ENCODE peak calls at places on chromosomes 6 and 20, in five cellular contexts. X, G, R, F and Q are unnamed samples.

GRCh38 chr20:24950836-24951525 is 1.9 kb downstream of the CST7 start:
- ATAC-seq in G (no peak), F (peak; percentile 12), X (peak; percentile 29), R (no peak), Q (no peak)

GRCh38 chr6:43788305-43788704 is 18.3 kb downstream of the VEGFA start:
- ATAC-seq in F (no peak), X (no peak), R (no peak), G (no peak), Q (no peak)

GRCh38 chr6:168715643-168716481 is 274.9 kb downstream of the SMOC2 start:
- ATAC-seq in F (no peak), G (no peak), X (peak; percentile 46), R (no peak), Q (no peak)

GRCh38 chr6:90286884-90287488 is 9.7 kb downstream of the BACH2 start:
- ATAC-seq in G (peak; percentile 89), R (no peak), F (peak; percentile 84), X (peak; percentile 64), Q (no peak)

GRCh38 chr6:152261179-152261578 is 376.0 kb downstream of the SYNE1 start:
- ATAC-seq in G (no peak), F (no peak), R (peak; percentile 28), X (no peak), Q (peak; percentile 56)

GRCh38 chr20:3808141-3808479 is 12.0 kb downstream of the CDC25B start:
- ATAC-seq in X (peak; percentile 75), G (no peak), R (peak; percentile 46), F (peak; percentile 49), Q (peak; percentile 43)

GRCh38 chr20:63657260-63657936 is 714 bp upstream of the RTEL1 start:
- ATAC-seq in G (peak; percentile 22), R (no peak), F (peak; percentile 5), X (no peak), Q (no peak)

GRCh38 chr6:110181131-110182027 is 1.2 kb downstream of the CDC40 start:
- ATAC-seq in R (no peak), G (peak; percentile 10), X (no peak), F (no peak), Q (no peak)

GRCh38 chr20:19095762-19096161 is 116.7 kb upstream of the SLC24A3 start:
- ATAC-seq in F (peak; percentile 60), R (no peak), G (no peak), X (peak; percentile 44), Q (no peak)

GRCh38 chr20:49207071-49207470 is 12.1 kb upstream of the DDX27 start:
- ATAC-seq in F (peak; percentile 98), R (no peak), X (peak; percentile 73), G (peak; percentile 85), Q (no peak)

GRCh38 chr6:128216917-128217316 is 303.5 kb downstream of the PTPRK start:
- ATAC-seq in X (no peak), F (no peak), G (no peak), R (no peak), Q (no peak)

GRCh38 chr6:5684320-5684719 is 322.4 kb downstream of the NRN1 start:
- ATAC-seq in R (no peak), G (no peak), X (no peak), F (no peak), Q (no peak)

GRCh38 chr20:51460163-51460562 is 82.4 kb downstream of the NFATC2 start:
- ATAC-seq in R (no peak), F (no peak), G (no peak), X (no peak), Q (no peak)

GRCh38 chr6:20426177-20427082 is 24.8 kb downstream of the E2F3 start:
- ATAC-seq in F (peak; percentile 30), R (no peak), X (no peak), G (peak; percentile 60), Q (no peak)

GRCh38 chr6:147285087-147285855 is 81.1 kb downstream of the STXBP5 start:
- ATAC-seq in F (peak; percentile 65), X (peak; percentile 58), G (peak; percentile 75), R (peak; percentile 55), Q (peak; percentile 31)

GRCh38 chr6:111864138-111865048 is 8.9 kb downstream of the FYN start:
- ATAC-seq in F (no peak), X (no peak), R (no peak), G (no peak), Q (no peak)

GRCh38 chr6:21220271-21220987 is 373.1 kb upstream of the SOX4 start:
- ATAC-seq in X (no peak), G (no peak), F (no peak), R (no peak), Q (no peak)

GRCh38 chr6:48037946-48038345 is 73.1 kb downstream of the PTCHD4 start:
- ATAC-seq in G (no peak), F (no peak), R (peak; percentile 62), X (no peak), Q (no peak)

GRCh38 chr6:138528137-138528536 is 28.8 kb upstream of the NHSL1 start:
- ATAC-seq in X (no peak), R (no peak), G (no peak), F (no peak), Q (no peak)

GRCh38 chr6:56571605-56572004 is 71.1 kb downstream of the DST start:
- ATAC-seq in R (no peak), G (no peak), F (peak; percentile 18), X (no peak), Q (no peak)

GRCh38 chr6:90434096-90434495 is 137.5 kb upstream of the BACH2 start:
- ATAC-seq in G (peak; percentile 51), R (no peak), X (peak; percentile 57), F (no peak), Q (no peak)

GRCh38 chr6:18269253-18269652 is 4.9 kb upstream of the DEK start:
- ATAC-seq in R (no peak), G (peak; percentile 20), F (peak; percentile 21), X (no peak), Q (no peak)

GRCh38 chr6:80454661-80455365 is 348.3 kb downstream of the BCKDHB start:
- ATAC-seq in X (no peak), F (no peak), G (no peak), R (no peak), Q (no peak)

GRCh38 chr6:87617405-87617804 is 27.5 kb downstream of the ORC3 start:
- ATAC-seq in G (no peak), R (no peak), F (no peak), X (no peak), Q (no peak)

GRCh38 chr6:103675807-103676406 is 1183.8 kb downstream of the HACE1 start:
- ATAC-seq in F (no peak), X (no peak), R (no peak), G (no peak), Q (no peak)

GRCh38 chr6:145082359-145082758 is 653.0 kb downstream of the EPM2A start:
- ATAC-seq in G (no peak), X (no peak), F (no peak), R (no peak), Q (no peak)

GRCh38 chr6:149755300-149756260 is 6.0 kb downstream of the PCMT1 start:
- ATAC-seq in X (no peak), G (peak; percentile 68), F (peak; percentile 39), R (no peak), Q (no peak)

GRCh38 chr20:4788314-4788713 is 66.6 kb downstream of the PRND start:
- ATAC-seq in F (no peak), X (no peak), R (no peak), G (no peak), Q (no peak)

GRCh38 chr6:42025790-42026311 is 24.5 kb upstream of the TAF8 start:
- ATAC-seq in R (no peak), F (no peak), X (no peak), G (no peak), Q (no peak)

GRCh38 chr6:107665386-107665785 is 158.7 kb downstream of the SCML4 start:
- ATAC-seq in R (peak; percentile 22), F (no peak), G (no peak), X (no peak), Q (no peak)

GRCh38 chr20:62356143-62356947 is 10.8 kb downstream of the LAMA5 start:
- ATAC-seq in X (no peak), R (no peak), G (no peak), F (no peak), Q (no peak)

GRCh38 chr6:1848752-1849151 is 239.0 kb downstream of the FOXC1 start:
- ATAC-seq in F (no peak), X (no peak), R (no peak), G (no peak), Q (no peak)
- TF ChIP-seq EP300 in F (no peak), X (no peak), R (no peak), G (no peak), Q (no peak)

GRCh38 chr20:46637861-46638366 is 13.3 kb downstream of the SLC13A3 start:
- ATAC-seq in G (no peak), R (no peak), X (no peak), F (peak; percentile 45), Q (no peak)
- H3K27ac ChIP-seq in G (no peak overlapping the region), R (no peak overlapping the region), X (no peak overlapping the region), F (peak overlapping the region; percentile 75), Q (no peak overlapping the region)

GRCh38 chr20:9792674-9793073 is 46.2 kb downstream of the PAK5 start:
- ATAC-seq in G (no peak), R (no peak), X (no peak), F (no peak), Q (no peak)
- TF ChIP-seq EP300 in G (no peak), R (no peak), X (no peak), F (no peak), Q (no peak)

GRCh38 chr20:32440069-32440757 is 82.1 kb downstream of the ASXL1 start:
- ATAC-seq in R (no peak), G (no peak), X (no peak), F (peak; percentile 2), Q (no peak)

GRCh38 chr20:32440758-32441078 is 82.6 kb downstream of the ASXL1 start:
- ATAC-seq in G (no peak), X (no peak), F (peak; percentile 1), R (no peak), Q (no peak)

GRCh38 chr20:32437391-32438074 is 79.4 kb downstream of the ASXL1 start:
- ATAC-seq in R (no peak), F (peak; percentile 60), X (peak; percentile 43), G (no peak), Q (no peak)

GRCh38 chr20:32438331-32438858 is 80.3 kb downstream of the ASXL1 start:
- ATAC-seq in G (no peak), R (no peak), F (no peak), X (no peak), Q (no peak)

GRCh38 chr20:32439132-32439829 is 81.2 kb downstream of the ASXL1 start:
- ATAC-seq in G (peak; percentile 75), X (no peak), F (peak; percentile 10), R (peak; percentile 41), Q (no peak)
- H3K27ac ChIP-seq in G (peak overlapping the region; percentile 42), X (no peak overlapping the region), F (no peak overlapping the region), R (no peak overlapping the region), Q (no peak overlapping the region)

GRCh38 chr6:36378936-36379335 is 8.5 kb downstream of the ETV7 start:
- ATAC-seq in X (no peak), R (no peak), F (no peak), G (no peak), Q (no peak)
- TF ChIP-seq EP300 in X (no peak), R (no peak), F (no peak), G (no peak), Q (no peak)

GRCh38 chr6:15335916-15336315 is 90.0 kb downstream of the JARID2 start:
- ATAC-seq in F (no peak), G (no peak), X (no peak), R (no peak), Q (no peak)
- H3K27ac ChIP-seq in F (no peak overlapping the region), G (no peak overlapping the region), X (no peak overlapping the region), R (no peak overlapping the region), Q (no peak overlapping the region)

GRCh38 chr6:34656378-34657036 is 40.1 kb downstream of the ILRUN start:
- ATAC-seq in F (peak; percentile 79), R (peak; percentile 63), X (peak; percentile 41), G (peak; percentile 63), Q (no peak)
- TF ChIP-seq EP300 in F (peak; percentile 14), R (no peak), X (no peak), G (peak; percentile 12), Q (no peak)

GRCh38 chr6:25023781-25024180 is 88.0 kb upstream of the RIPOR2 start:
- ATAC-seq in G (no peak), R (no peak), X (no peak), F (no peak), Q (no peak)
- H3K27ac ChIP-seq in G (no peak overlapping the region), R (no peak overlapping the region), X (no peak overlapping the region), F (no peak overlapping the region), Q (no peak overlapping the region)